ENCODE peak calls at places on chromosome 2, in six cellular contexts. V is NB4; R is stimulated activated CD8-positive, alpha-beta memory T cell treated with anti-CD3 and anti-CD28 coated beads, Interleukin-4, amount 100 ng/mL, for 48 hours; F is thyroid gland; X is NCI-H460; N is HFF-Myc. C is an unnamed sample.
A peak's percentile ranks its signal among the peaks of the same experiment; 100 is the strongest.

GRCh38 chr2:120708944-120709607 is 26.6 kb upstream of the GLI2 start:
- DNase-seq in N (no peak), V (no peak), F (no peak), X (no peak), R (no peak), C (no peak)

GRCh38 chr2:215396595-215397313 is 39.1 kb downstream of the FN1 start:
- DNase-seq in V (peak; percentile 90), R (no peak), N (peak; percentile 25), F (no peak), X (no peak), C (peak; percentile 35)

GRCh38 chr2:3563521-3563976 is 5.4 kb upstream of the RNASEH1 start:
- DNase-seq in N (no peak), R (no peak), X (no peak), V (no peak), F (no peak), C (no peak)

GRCh38 chr2:239829326-239829725 is 195.8 kb downstream of the NDUFA10 start:
- DNase-seq in R (peak; percentile 1), F (no peak), X (no peak), V (no peak), N (no peak), C (no peak)

GRCh38 chr2:239609583-239610310 is 208.9 kb upstream of the HDAC4 start:
- DNase-seq in R (peak; percentile 14), V (no peak), F (no peak), X (no peak), N (no peak), C (no peak)

GRCh38 chr2:37654419-37654818 is 17.0 kb downstream of the CDC42EP3 start:
- DNase-seq in F (no peak), V (no peak), N (no peak), R (no peak), X (no peak), C (no peak)

GRCh38 chr2:8966123-8966908 is 37.2 kb downstream of the MBOAT2 start:
- DNase-seq in N (no peak), X (no peak), R (no peak), F (no peak), V (no peak), C (no peak)

GRCh38 chr2:71150082-71150816 is 19.8 kb downstream of the MPHOSPH10 start:
- DNase-seq in V (no peak), X (no peak), F (no peak), N (no peak), R (no peak), C (no peak)

GRCh38 chr2:229045671-229046070 is 225.4 kb downstream of the PID1 start:
- DNase-seq in R (no peak), N (no peak), F (no peak), V (no peak), X (no peak), C (no peak)